ENCODE peak calls at places on chromosome 15, in six cellular contexts. M is neuronal stem cell, A is mesenchymal stem cell, X is IMR-90, D is H9, O is H1. V is an unnamed sample.

GRCh38 chr15:62035256-62035908 is 24.9 kb downstream of the VPS13C start:
- DNase-seq in M (no peak), A (peak; percentile 35), X (peak; percentile 75), D (no peak), O (no peak), V (no peak)

GRCh38 chr15:32861741-32862140 is 143.9 kb downstream of the GREM1 start:
- DNase-seq in M (peak; percentile 9), A (peak; percentile 77), X (peak; percentile 73), D (peak; percentile 40), O (no peak), V (peak; percentile 50)

GRCh38 chr15:96321422-96322391 is 8.8 kb upstream of the NR2F2 start:
- DNase-seq in M (peak; percentile 44), A (peak; percentile 53), X (peak; percentile 11), D (peak; percentile 45), O (no peak), V (no peak)

GRCh38 chr15:80087104-80087503 is 27.6 kb downstream of the ZFAND6 start:
- DNase-seq in M (no peak), A (no peak), X (no peak), D (no peak), O (no peak), V (no peak)

GRCh38 chr15:66115568-66116206 is 137.9 kb downstream of the MEGF11 start:
- DNase-seq in M (no peak), A (no peak), X (no peak), D (peak; percentile 46), O (no peak), V (no peak)

GRCh38 chr15:82830427-82831173 is 21.2 kb downstream of the WHAMM start:
- DNase-seq in M (no peak), A (no peak), X (no peak), D (no peak), O (no peak), V (no peak)

GRCh38 chr15:53506370-53506769 is 253.1 kb downstream of the WDR72 start:
- DNase-seq in M (no peak), A (no peak), X (no peak), D (no peak), O (no peak), V (no peak)

GRCh38 chr15:73593278-73594074 is 39.7 kb downstream of the NPTN start:
- DNase-seq in M (no peak), A (peak; percentile 48), X (peak; percentile 46), D (no peak), O (no peak), V (no peak)

GRCh38 chr15:37038036-37038715 is 62.2 kb downstream of the MEIS2 start:
- DNase-seq in M (no peak), A (no peak), X (peak; percentile 60), D (no peak), O (no peak), V (no peak)

GRCh38 chr15:90818251-90819210 is 49.9 kb upstream of the FURIN start:
- DNase-seq in M (no peak), A (no peak), X (no peak), D (peak; percentile 68), O (no peak), V (no peak)

GRCh38 chr15:84886211-84886983 is 1.9 kb downstream of the SLC28A1 start:
- DNase-seq in M (no peak), A (no peak), X (no peak), D (no peak), O (no peak), V (no peak)

GRCh38 chr15:84881520-84881830 is 3.0 kb upstream of the SLC28A1 start:
- DNase-seq in M (no peak), A (no peak), X (no peak), D (no peak), O (no peak), V (no peak)

GRCh38 chr15:84883916-84884781 is at the start of gene SLC28A1:
- DNase-seq in M (no peak), A (no peak), X (no peak), D (no peak), O (no peak), V (no peak)

GRCh38 chr15:84880822-84881519 is 3.5 kb upstream of the SLC28A1 start:
- DNase-seq in M (no peak), A (no peak), X (no peak), D (no peak), O (no peak), V (no peak)

DNA sequence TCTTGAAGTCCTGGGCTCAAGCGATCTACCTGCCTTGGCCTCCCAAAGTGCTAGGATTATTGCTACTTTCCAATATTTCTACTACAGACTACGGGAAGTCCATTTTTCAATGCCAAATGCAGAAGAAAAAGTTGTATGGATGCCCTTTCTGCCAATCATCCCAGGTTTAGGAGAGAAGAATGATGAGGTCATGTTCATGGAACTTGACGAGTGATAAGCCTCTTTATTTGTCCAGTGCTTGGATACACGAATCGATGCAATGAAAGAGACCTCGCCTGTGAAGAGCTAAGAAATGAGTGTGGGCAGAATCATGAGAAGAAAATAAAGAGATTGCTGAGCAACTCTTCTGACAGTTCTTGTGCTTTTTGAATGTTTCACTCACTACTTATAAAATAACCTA is 1.0 kb upstream of the SLC28A1 start:
- DNase-seq in M (no peak), A (no peak), X (no peak), D (no peak), O (no peak), V (no peak)
- H3K14ac ChIP-seq in M (no peak overlapping the region), A (no peak overlapping the region), X (no peak overlapping the region), D (no peak overlapping the region), O (no peak overlapping the region), V (no peak overlapping the region)

GRCh38 chr15:89777073-89777820 is 1.1 kb downstream of the MESP2 start:
- DNase-seq in M (no peak), A (no peak), X (no peak), D (no peak), O (no peak), V (no peak)

GRCh38 chr15:89777821-89778380 is 1.8 kb downstream of the MESP2 start:
- DNase-seq in M (no peak), A (no peak), X (no peak), D (no peak), O (no peak), V (no peak)

GRCh38 chr15:89780601-89781000 is 4.5 kb downstream of the MESP2 start:
- DNase-seq in M (no peak), A (no peak), X (no peak), D (no peak), O (no peak), V (no peak)

GRCh38 chr15:89781055-89781454 is 4.9 kb downstream of the MESP2 start:
- DNase-seq in M (no peak), A (no peak), X (no peak), D (no peak), O (no peak), V (no peak)

GRCh38 chr15:89778861-89779260 is 2.7 kb downstream of the MESP2 start:
- DNase-seq in M (no peak), A (no peak), X (no peak), D (no peak), O (no peak), V (no peak)
- H3K27ac ChIP-seq in M (no peak overlapping the region), A (no peak overlapping the region), X (no peak overlapping the region), D (no peak overlapping the region), O (no peak overlapping the region), V (no peak overlapping the region)

GRCh38 chr15:29044506-29044905 is 158.7 kb downstream of the APBA2 start:
- DNase-seq in M (no peak), A (peak; percentile 31), X (peak; percentile 51), D (no peak), O (no peak), V (no peak)
- H3K14ac ChIP-seq in M (no peak overlapping the region), A (no peak overlapping the region), X (no peak overlapping the region), D (no peak overlapping the region), O (no peak overlapping the region), V (no peak overlapping the region)

GRCh38 chr15:34106423-34106822 is 4.5 kb downstream of the PGBD4 start:
- DNase-seq in M (no peak), A (no peak), X (no peak), D (no peak), O (no peak), V (no peak)

GRCh38 chr15:34107315-34107714 is 5.4 kb downstream of the PGBD4 start:
- DNase-seq in M (no peak), A (no peak), X (no peak), D (no peak), O (no peak), V (no peak)

GRCh38 chr15:34101366-34102174 is at the start of the genes EMC7 and PGBD4:
- DNase-seq in M (peak; percentile 96), A (peak; percentile 100), X (peak; percentile 100), D (peak; percentile 99), O (peak; percentile 93), V (peak; percentile 99)

GRCh38 chr15:34099914-34100313 is 1.7 kb downstream of the EMC7 start:
- DNase-seq in M (no peak), A (no peak), X (no peak), D (no peak), O (no peak), V (no peak)

GRCh38 chr15:34102175-34102925 is 467 bp downstream of the PGBD4 start:
- DNase-seq in M (no peak), A (no peak), X (no peak), D (no peak), O (no peak), V (peak; percentile 90)
- H3K27ac ChIP-seq in M (no peak overlapping the region), A (peak overlapping the region; percentile 51), X (peak overlapping the region; percentile 25), D (no peak overlapping the region), O (no peak overlapping the region), V (peak overlapping the region; percentile 37)

DNA sequence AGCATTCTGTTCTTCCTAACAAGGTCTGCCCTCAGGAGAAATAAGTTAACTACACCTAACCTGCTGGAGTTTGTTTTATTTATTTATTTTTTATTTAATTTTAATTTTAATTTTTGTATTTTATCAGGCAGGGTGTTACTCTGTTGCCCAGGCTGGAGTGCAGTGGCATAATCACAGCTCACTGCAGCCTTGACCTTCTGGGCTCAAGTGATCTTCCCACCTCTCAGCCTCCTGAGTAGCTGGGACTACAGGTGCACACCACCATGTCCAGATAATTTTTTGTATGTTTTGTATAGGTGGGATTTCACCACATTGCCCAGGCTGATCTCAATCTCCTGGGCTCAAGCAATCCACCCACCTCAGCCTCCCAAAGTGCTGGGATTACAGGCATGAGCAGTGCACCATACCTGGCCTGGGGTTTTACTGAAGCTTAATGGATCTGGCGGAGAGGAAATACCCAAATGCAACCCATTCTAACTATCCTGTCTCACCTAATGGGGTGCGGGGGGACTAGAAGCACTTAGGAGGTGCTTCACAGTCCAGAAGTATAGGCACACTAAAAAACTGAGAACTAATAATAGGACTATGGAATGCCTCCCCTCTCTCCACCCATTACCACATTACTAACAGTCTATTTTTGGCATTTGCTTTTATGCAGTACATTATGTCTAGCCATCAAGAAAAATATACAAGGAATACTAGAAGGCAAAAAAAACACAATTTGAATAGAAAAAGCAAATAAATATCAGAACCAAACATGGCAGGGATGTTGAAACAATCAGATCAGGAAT is 61.4 kb downstream of the TTBK2 start:
- DNase-seq in M (no peak), A (peak; percentile 4), X (peak; percentile 17), D (no peak), O (no peak), V (no peak)
- H3K14ac ChIP-seq in M (no peak overlapping the region), A (no peak overlapping the region), X (no peak overlapping the region), D (no peak overlapping the region), O (no peak overlapping the region), V (peak overlapping the region; percentile 40)

DNA sequence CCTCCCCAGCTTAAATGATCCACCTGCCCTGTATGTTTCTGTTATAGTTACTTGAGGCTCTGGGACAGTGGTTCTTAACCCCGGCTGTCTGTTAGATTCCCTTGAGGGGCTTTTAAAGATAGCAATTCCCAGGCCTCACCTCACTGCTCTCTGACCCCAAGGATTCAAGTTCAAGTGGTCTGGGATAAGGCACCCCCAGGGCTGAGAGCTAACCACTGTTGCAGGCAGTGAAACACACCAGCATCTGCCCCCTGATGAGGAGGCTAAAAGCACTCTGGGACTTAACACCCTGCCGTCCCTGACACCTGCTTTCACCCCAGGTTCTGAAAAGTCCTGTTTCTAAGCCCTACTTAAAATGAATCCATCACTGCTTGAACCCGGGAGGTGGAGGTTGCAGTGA is 103.7 kb downstream of the LRRK1 start:
- DNase-seq in M (no peak), A (no peak), X (no peak), D (peak; percentile 2), O (no peak), V (no peak)
- H3K27ac ChIP-seq in M (no peak overlapping the region), A (no peak overlapping the region), X (no peak overlapping the region), D (no peak overlapping the region), O (no peak overlapping the region), V (no peak overlapping the region)

V was measured in trophoblast cell.